ENCODE peak calls at places on chromosomes 12 and 14, in seven cellular contexts. T, Z, F, P, M, W and O are unnamed samples.
A peak's percentile ranks its signal among the peaks of the same experiment; 100 is the strongest.

GRCh38 chr14:106044949-106045596 is 518.7 kb downstream of the TMEM121 start:
- DNase-seq in M (no peak), T (peak; percentile 63), P (peak; percentile 29), W (peak; percentile 64), Z (peak; percentile 38), F (no peak), O (peak; percentile 62)

GRCh38 chr14:20295067-20295466 is 10.7 kb downstream of the TTC5 start:
- DNase-seq in P (no peak), M (no peak), Z (no peak), W (no peak), F (no peak), T (no peak), O (no peak)

GRCh38 chr12:33116284-33116683 is 219.7 kb upstream of the PKP2 start:
- DNase-seq in Z (no peak), M (no peak), W (no peak), F (no peak), T (no peak), P (no peak), O (no peak)

GRCh38 chr14:48111151-48111550 is 435.7 kb upstream of the MDGA2 start:
- DNase-seq in T (no peak), F (no peak), P (no peak), M (no peak), Z (no peak), W (no peak), O (no peak)

GRCh38 chr12:94686834-94687628 is 36.7 kb upstream of the TMCC3 start:
- DNase-seq in F (no peak), M (no peak), Z (no peak), T (no peak), W (no peak), P (no peak), O (no peak)

GRCh38 chr12:80226576-80226975 is 127.2 kb downstream of the OTOGL start:
- DNase-seq in M (no peak), P (no peak), F (no peak), T (no peak), Z (no peak), W (no peak), O (no peak)

GRCh38 chr12:92971869-92972524 is 42.9 kb upstream of the EEA1 start:
- DNase-seq in T (no peak), P (no peak), F (no peak), Z (no peak), M (no peak), W (no peak), O (no peak)

GRCh38 chr14:35878272-35879140 is 52.4 kb downstream of the BRMS1L start:
- DNase-seq in Z (no peak), F (no peak), M (peak; percentile 49), P (peak; percentile 29), W (peak; percentile 33), T (no peak), O (no peak)

GRCh38 chr14:33512201-33512600 is 438.7 kb downstream of the EGLN3 start:
- DNase-seq in Z (no peak), W (no peak), P (no peak), T (no peak), M (no peak), F (no peak), O (no peak)

GRCh38 chr14:86462193-86462592 is 932.2 kb downstream of the FLRT2 start:
- DNase-seq in F (no peak), P (no peak), T (no peak), Z (no peak), M (no peak), W (peak; percentile 45), O (no peak)

GRCh38 chr14:68958553-68958952 is 20.5 kb downstream of the ACTN1 start:
- DNase-seq in F (no peak), P (no peak), W (no peak), T (no peak), Z (no peak), M (no peak), O (no peak)

GRCh38 chr14:78316711-78317110 is 146.5 kb downstream of the NRXN3 start:
- DNase-seq in P (peak; percentile 43), Z (no peak), W (peak; percentile 9), M (no peak), T (no peak), F (no peak), O (no peak)

DNA sequence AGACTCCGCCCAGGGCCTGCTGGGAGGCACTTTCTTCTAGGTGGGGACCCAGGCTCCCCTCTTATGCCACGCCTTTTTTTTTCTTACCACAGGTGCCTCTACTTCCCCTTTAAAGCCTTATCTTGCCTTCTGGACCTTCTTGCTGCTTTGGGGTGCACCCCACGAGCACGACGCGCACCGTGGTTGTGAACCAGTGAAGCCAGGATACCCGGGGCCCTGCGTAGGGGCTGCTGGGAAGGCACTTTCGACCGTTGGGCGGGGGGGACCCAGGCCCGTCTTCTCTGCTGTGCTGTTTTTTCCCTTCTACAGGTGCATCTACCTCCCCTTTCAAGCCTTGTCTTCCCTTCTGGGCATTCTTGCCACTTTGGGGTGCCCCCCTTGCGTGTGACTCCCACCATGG is 305.4 kb downstream of the ALG10 start:
- DNase-seq in F (no peak), Z (no peak), T (no peak), P (no peak), M (no peak), W (no peak), O (no peak)
- H3K9me3 ChIP-seq in F (peaks cover 95% of the 10 kb centered on the region), Z (no peaks in the 10 kb centered on the region), T (no peaks in the 10 kb centered on the region), P (no peaks in the 10 kb centered on the region), M (no peaks in the 10 kb centered on the region), W (peaks cover 14% of the 10 kb centered on the region), O (peaks cover 24% of the 10 kb centered on the region)

GRCh38 chr12:54008260-54008552 is 579 bp upstream of the HOXC8 start:
- DNase-seq in Z (no peak), W (no peak), M (no peak), P (no peak), T (no peak), F (no peak), O (no peak)

GRCh38 chr12:54009171-54010052 is 627 bp downstream of the HOXC8 start:
- DNase-seq in P (no peak), W (no peak), Z (no peak), M (no peak), F (no peak), T (no peak), O (no peak)

GRCh38 chr12:54005853-54006699 is 2.7 kb upstream of the HOXC8 start:
- DNase-seq in P (peak; percentile 97), Z (peak; percentile 91), F (peak; percentile 94), T (peak; percentile 86), W (peak; percentile 86), M (peak; percentile 87), O (peak; percentile 78)

GRCh38 chr12:54006700-54007220 is 2.0 kb upstream of the HOXC8 start:
- DNase-seq in F (no peak), Z (no peak), W (no peak), T (no peak), P (no peak), M (no peak), O (no peak)

DNA sequence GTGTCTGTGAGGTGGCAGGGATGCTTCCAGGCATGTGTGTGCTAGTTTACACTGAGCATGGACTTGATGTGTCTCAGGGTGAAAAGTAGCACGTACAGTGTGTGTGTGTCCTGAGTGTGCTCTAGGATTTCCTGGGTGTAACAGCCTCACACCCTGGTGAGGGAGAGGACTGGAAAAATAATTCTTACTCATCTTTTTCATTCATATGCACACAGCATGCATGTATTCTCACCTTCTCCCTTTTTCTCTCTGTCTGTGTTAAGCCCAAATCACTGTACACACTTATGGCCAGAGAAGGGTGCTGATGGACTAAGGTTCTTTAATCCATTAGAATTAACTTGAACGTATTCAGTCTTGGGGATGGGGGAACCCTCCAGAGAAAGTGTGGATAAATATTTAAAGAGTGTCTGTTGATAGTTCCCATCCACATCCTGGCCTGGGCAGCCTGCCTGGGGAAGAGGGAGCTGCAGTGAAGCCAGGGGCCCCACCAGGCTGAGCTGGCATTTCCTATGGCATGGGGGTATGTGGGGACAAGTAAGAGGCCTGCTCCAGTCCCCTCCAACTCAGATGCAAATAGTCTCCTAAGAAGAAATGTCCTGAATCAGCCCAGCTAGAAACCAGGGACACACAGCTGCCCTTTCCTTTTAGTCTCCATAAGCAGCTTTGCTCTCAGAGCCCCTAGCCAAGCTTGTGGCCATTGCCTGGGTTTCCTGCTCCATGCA is 1.1 kb upstream of the HOXC8 start:
- DNase-seq in Z (no peak), P (no peak), M (no peak), W (no peak), F (no peak), T (no peak), O (no peak)
- H3K9me3 ChIP-seq in Z (no peaks in the 10 kb centered on the region), P (no peaks in the 10 kb centered on the region), M (no peaks in the 10 kb centered on the region), W (no peaks in the 10 kb centered on the region), F (no peaks in the 10 kb centered on the region), T (no peaks in the 10 kb centered on the region), O (no peaks in the 10 kb centered on the region)

GRCh38 chr14:42624980-42625761 is 1018.5 kb downstream of the LRFN5 start:
- DNase-seq in P (no peak), T (no peak), F (no peak), W (no peak), M (no peak), Z (no peak), O (no peak)
- H3K9me3 ChIP-seq in P (no peaks in the 10 kb centered on the region), T (no peaks in the 10 kb centered on the region), F (no peaks in the 10 kb centered on the region), W (no peaks in the 10 kb centered on the region), M (no peaks in the 10 kb centered on the region), Z (no peaks in the 10 kb centered on the region), O (no peaks in the 10 kb centered on the region)

GRCh38 chr14:100084591-100084990 is 19.4 kb downstream of the EVL start:
- DNase-seq in W (no peak), T (no peak), M (no peak), F (no peak), Z (no peak), P (no peak), O (no peak)

GRCh38 chr14:100088226-100088625 is 23.0 kb downstream of the EVL start:
- DNase-seq in P (no peak), W (no peak), T (no peak), Z (no peak), M (no peak), F (no peak), O (no peak)

GRCh38 chr14:100085451-100085850 is 20.2 kb downstream of the EVL start:
- DNase-seq in W (no peak), M (no peak), P (no peak), Z (no peak), T (no peak), F (no peak), O (no peak)

GRCh38 chr14:100083706-100084105 is 18.5 kb downstream of the EVL start:
- DNase-seq in Z (no peak), M (no peak), W (no peak), F (no peak), P (no peak), T (no peak), O (no peak)

GRCh38 chr14:100086361-100086760 is 21.1 kb downstream of the EVL start:
- DNase-seq in Z (no peak), F (no peak), P (no peak), M (no peak), T (no peak), W (no peak), O (no peak)
- H3K9me3 ChIP-seq in Z (no peaks in the 10 kb centered on the region), F (no peaks in the 10 kb centered on the region), P (no peaks in the 10 kb centered on the region), M (no peaks in the 10 kb centered on the region), T (no peaks in the 10 kb centered on the region), W (no peaks in the 10 kb centered on the region), O (no peaks in the 10 kb centered on the region)

GRCh38 chr14:29576997-29577396 is 350.6 kb downstream of the PRKD1 start:
- DNase-seq in F (no peak), P (no peak), T (no peak), W (no peak), Z (no peak), M (no peak), O (no peak)
- H3K9me3 ChIP-seq in F (no peaks in the 10 kb centered on the region), P (no peaks in the 10 kb centered on the region), T (no peaks in the 10 kb centered on the region), W (no peaks in the 10 kb centered on the region), Z (no peaks in the 10 kb centered on the region), M (no peaks in the 10 kb centered on the region), O (no peaks in the 10 kb centered on the region)

GRCh38 chr14:28875937-28876910 is 109.6 kb downstream of the FOXG1 start:
- DNase-seq in P (no peak), F (peak; percentile 3), Z (no peak), M (no peak), T (no peak), W (no peak), O (no peak)
- H3K9me3 ChIP-seq in P (no peaks in the 10 kb centered on the region), F (no peaks in the 10 kb centered on the region), Z (no peaks in the 10 kb centered on the region), M (no peaks in the 10 kb centered on the region), T (no peaks in the 10 kb centered on the region), W (no peaks in the 10 kb centered on the region), O (no peaks in the 10 kb centered on the region)